ENCODE peak calls at places on chromosome 19, in nine cellular contexts. B is heart right ventricle; Z is cardiac muscle cell; T is effector memory CD4-positive, alpha-beta T cell; X is ovary; O is body of pancreas; S is mammary epithelial cell; R is aorta; G is esophagus squamous epithelium. J is an unnamed sample.

GRCh38 chr19:39370735-39371134 is 20.2 kb downstream of the PAF1 start:
- DNase-seq in S (no peak), Z (no peak), T (no peak), R (no peak), O (no peak), B (no peak), X (no peak), G (no peak), J (no peak)

GRCh38 chr19:2887391-2887914 is 13.3 kb upstream of the ZNF57 start:
- DNase-seq in T (no peak), G (no peak), O (peak; percentile 30), R (peak; percentile 17), X (no peak), Z (peak; percentile 72), S (peak; percentile 66), B (no peak), J (no peak)

GRCh38 chr19:55210120-55210493 is 806 bp upstream of the PTPRH start:
- DNase-seq in T (no peak), S (peak; percentile 87), O (peak; percentile 77), G (no peak), X (no peak), R (no peak), B (no peak), Z (no peak), J (no peak)

GRCh38 chr19:18932216-18932841 is 8.7 kb downstream of the HOMER3 start:
- DNase-seq in R (peak; percentile 95), T (peak; percentile 79), Z (peak; percentile 88), O (peak; percentile 57), G (no peak), X (peak; percentile 83), B (peak; percentile 84), S (no peak), J (peak; percentile 81)

GRCh38 chr19:50167314-50167721 is 4.2 kb upstream of the IZUMO2 start:
- DNase-seq in O (peak; percentile 70), Z (no peak), G (no peak), B (no peak), T (no peak), X (no peak), S (no peak), R (no peak), J (no peak)

GRCh38 chr19:17346109-17346671 is 8.8 kb downstream of the GTPBP3 start:
- DNase-seq in G (no peak), B (peak; percentile 81), Z (peak; percentile 77), O (peak; percentile 65), T (peak; percentile 67), S (peak; percentile 51), R (peak; percentile 95), X (peak; percentile 63), J (peak; percentile 75)

GRCh38 chr19:18431351-18432197 is 6.4 kb downstream of the ISYNA1 start:
- DNase-seq in O (no peak), Z (no peak), T (no peak), B (peak; percentile 17), G (no peak), S (no peak), X (no peak), R (no peak), J (no peak)

GRCh38 chr19:38839816-38840582 is 8.4 kb upstream of the ECH1 start:
- DNase-seq in R (no peak), B (no peak), Z (no peak), S (peak; percentile 29), T (no peak), O (peak; percentile 43), G (no peak), X (no peak), J (no peak)

GRCh38 chr19:38182536-38183210 is 41.3 kb downstream of the DPF1 start:
- DNase-seq in G (no peak), S (no peak), R (no peak), Z (no peak), T (no peak), X (no peak), O (no peak), B (no peak), J (no peak)

GRCh38 chr19:31548941-31549340 is 199.7 kb upstream of the TSHZ3 start:
- DNase-seq in G (no peak), B (peak; percentile 37), Z (peak; percentile 47), O (peak; percentile 16), R (no peak), S (peak; percentile 6), X (no peak), T (no peak), J (no peak)

GRCh38 chr19:39596911-39597310 is 5.4 kb upstream of the LGALS13 start:
- DNase-seq in O (no peak), G (no peak), X (no peak), Z (no peak), S (no peak), T (no peak), R (no peak), B (no peak), J (no peak)

GRCh38 chr19:55305491-55305890 is 19.6 kb downstream of the TMEM150B start:
- DNase-seq in B (no peak), X (peak; percentile 36), Z (peak; percentile 57), T (peak; percentile 40), S (peak; percentile 18), G (no peak), R (no peak), O (peak; percentile 36), J (no peak)

GRCh38 chr19:5880604-5881078 is 10.3 kb upstream of the FUT5 start:
- DNase-seq in O (peak; percentile 54), B (peak; percentile 76), R (peak; percentile 83), S (peak; percentile 19), X (no peak), T (no peak), Z (peak; percentile 92), G (no peak), J (no peak)

GRCh38 chr19:41016488-41017071 is 25.5 kb downstream of the CYP2B6 start:
- DNase-seq in T (no peak), O (no peak), R (no peak), G (no peak), B (no peak), X (no peak), Z (no peak), S (no peak), J (no peak)

GRCh38 chr19:32789429-32789828 is 69.9 kb downstream of the TDRD12 start:
- DNase-seq in S (no peak), R (no peak), X (no peak), Z (no peak), B (no peak), G (no peak), T (no peak), O (no peak), J (no peak)

GRCh38 chr19:29528350-29528945 is 2.7 kb downstream of the VSTM2B start:
- DNase-seq in R (peak; percentile 81), O (peak; percentile 32), X (peak; percentile 15), S (peak; percentile 55), B (peak; percentile 49), T (peak; percentile 3), G (no peak), Z (peak; percentile 87), J (no peak)
- H3K4me3 ChIP-seq in R (no peak overlapping the region), O (no peak overlapping the region), X (no peak overlapping the region), S (no peak overlapping the region), B (peak overlapping the region; percentile 41), T (peak overlapping the region; percentile 44), G (peak overlapping the region; percentile 33), Z (peak overlapping the region; percentile 22), J (no peak overlapping the region)

DNA sequence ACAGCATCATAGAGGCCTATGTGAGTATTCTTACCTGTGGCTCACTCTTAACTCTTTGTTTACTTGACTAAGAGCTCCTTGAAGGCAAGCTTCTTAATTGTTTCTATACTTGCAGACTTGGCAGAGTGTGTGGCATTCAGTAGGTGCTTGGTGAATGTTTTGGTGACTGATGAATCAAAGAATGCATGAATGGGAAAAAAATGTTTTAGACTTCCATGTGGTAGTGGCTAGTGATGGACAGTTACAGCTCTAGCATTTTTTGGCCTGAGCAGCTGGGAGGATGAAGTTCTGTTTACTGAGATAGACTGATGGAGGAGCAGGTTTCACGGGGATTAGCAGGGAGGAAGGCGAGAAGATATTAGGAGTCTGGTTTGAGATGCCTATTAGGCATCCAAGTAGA is 13.6 kb downstream of the HAS1 start:
- DNase-seq in S (no peak), R (no peak), O (no peak), X (no peak), Z (no peak), B (no peak), G (no peak), T (no peak), J (no peak)
- H3K36me3 ChIP-seq in S (peaks cover 2% of the 10 kb centered on the region), R (no peaks in the 10 kb centered on the region), O (no peaks in the 10 kb centered on the region), X (no peaks in the 10 kb centered on the region), Z (peaks cover 10% of the 10 kb centered on the region), B (peaks cover 16% of the 10 kb centered on the region), G (peaks cover 17% of the 10 kb centered on the region), T (no peaks in the 10 kb centered on the region), J (peaks cover 5% of the 10 kb centered on the region)

DNA sequence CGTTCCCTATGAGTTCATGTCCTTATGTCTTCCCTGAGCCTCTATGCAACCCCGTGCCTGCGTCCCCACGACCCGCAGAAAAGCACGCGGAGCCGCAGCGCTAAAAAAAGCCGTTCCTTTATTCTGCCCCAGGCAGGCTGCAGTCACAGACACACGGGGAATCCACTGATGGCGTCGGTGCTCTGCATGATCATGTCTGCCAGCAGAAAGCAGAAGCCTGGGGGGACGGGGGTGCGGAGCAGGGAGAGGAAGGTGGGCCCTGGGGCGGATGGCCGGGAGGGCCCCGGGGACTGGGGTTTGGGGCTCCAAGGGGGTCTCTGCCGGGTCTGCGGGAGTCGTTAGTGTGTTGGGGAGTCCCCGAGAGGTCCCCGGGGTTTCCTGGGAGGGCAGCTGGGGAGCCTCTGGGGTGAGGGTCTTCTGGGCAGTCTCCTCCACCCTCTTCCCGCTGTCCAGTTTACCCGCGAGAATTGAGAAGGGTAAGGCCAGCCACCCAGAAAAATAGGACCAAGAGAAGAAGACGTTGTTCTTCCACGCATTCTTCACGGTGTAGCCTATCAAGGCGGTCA is 894 bp upstream of the ETFB start:
- DNase-seq in G (no peak), T (peak; percentile 17), X (no peak), O (no peak), Z (peak; percentile 30), S (no peak), R (no peak), B (peak; percentile 50), J (peak; percentile 49)
- H3K4me3 ChIP-seq in G (peak overlapping the region; percentile 85), T (peak overlapping the region; percentile 88), X (peak overlapping the region; percentile 95), O (peak overlapping the region; percentile 61), Z (peak overlapping the region; percentile 55), S (peak overlapping the region; percentile 67), R (peak overlapping the region; percentile 34), B (peak overlapping the region; percentile 92), J (peak overlapping the region; percentile 63)

GRCh38 chr19:57802269-57802668 is 12.4 kb downstream of the ZNF552 start:
- DNase-seq in O (no peak), R (no peak), Z (no peak), S (no peak), G (no peak), X (no peak), B (no peak), T (no peak), J (no peak)

GRCh38 chr19:57803594-57804325 is 11.0 kb downstream of the ZNF552 start:
- DNase-seq in B (no peak), R (no peak), G (no peak), T (no peak), O (no peak), X (peak; percentile 25), S (peak; percentile 67), Z (peak; percentile 36), J (no peak)

GRCh38 chr19:57812201-57812600 is 2.5 kb downstream of the ZNF552 start:
- DNase-seq in T (no peak), O (no peak), G (no peak), B (no peak), R (no peak), S (no peak), Z (no peak), X (no peak), J (no peak)

GRCh38 chr19:57803265-57803593 is 11.5 kb downstream of the ZNF552 start:
- DNase-seq in X (no peak), R (no peak), Z (no peak), S (no peak), B (no peak), O (no peak), G (no peak), T (no peak), J (no peak)

GRCh38 chr19:57807541-57807940 is 7.2 kb downstream of the ZNF552 start:
- DNase-seq in G (no peak), T (no peak), X (no peak), B (no peak), S (no peak), O (no peak), R (no peak), Z (no peak), J (no peak)
- H3K36me3 ChIP-seq in G (peaks cover 61% of the 10 kb centered on the region), T (peaks cover 26% of the 10 kb centered on the region), X (no peaks in the 10 kb centered on the region), B (peaks cover 18% of the 10 kb centered on the region), S (peaks cover 9% of the 10 kb centered on the region), O (peaks cover 3% of the 10 kb centered on the region), R (no peaks in the 10 kb centered on the region), Z (peaks cover 6% of the 10 kb centered on the region), J (peaks cover 4% of the 10 kb centered on the region)

J was measured in lung.